ENCODE peak calls at places on chromosomes 3 and 15, in four cellular contexts. W is EL, J is keratinocyte, K is ovary. N is an unnamed sample.

GRCh38 chr15:87597346-87598052 is 659.0 kb downstream of the NTRK3 start:
- DNase-seq in W (peak), J (no peak), K (no peak), N (peak)

GRCh38 chr3:133295199-133295901 is 104.5 kb upstream of the BFSP2 start:
- DNase-seq in W (peak), J (peak), K (no peak), N (no peak)

GRCh38 chr15:55267401-55268053 is 22.1 kb downstream of the RAB27A start:
- DNase-seq in W (peak), J (no peak), K (no peak), N (peak)

GRCh38 chr3:98961161-98962155 is 60.0 kb upstream of the DCBLD2 start:
- DNase-seq in W (peak), J (no peak), K (no peak), N (no peak)

GRCh38 chr3:113898892-113899291 is 48.9 kb upstream of the ZDHHC23 start:
- DNase-seq in W (peak), J (no peak), K (no peak), N (no peak)

GRCh38 chr3:52077900-52078299 is 21.5 kb upstream of the DUSP7 start:
- DNase-seq in W (no peak), J (no peak), K (no peak), N (no peak)

GRCh38 chr3:163490119-163490518 is 1588.2 kb downstream of the SI start:
- DNase-seq in W (peak), J (no peak), K (no peak), N (peak)

GRCh38 chr3:43584043-43584826 is 37.6 kb downstream of the ANO10 start:
- DNase-seq in W (peak), J (no peak), K (no peak), N (no peak)

GRCh38 chr15:93829115-93829849 is 402.1 kb upstream of the MCTP2 start:
- DNase-seq in W (no peak), J (peak), K (no peak), N (no peak)

GRCh38 chr3:173725507-173725906 is 328.0 kb downstream of the NLGN1 start:
- DNase-seq in W (peak), J (no peak), K (no peak), N (no peak)

GRCh38 chr15:75843618-75844610 is 667 bp downstream of the UBE2Q2 start:
- DNase-seq in W (peak), J (no peak), K (peak), N (peak)

GRCh38 chr3:73950781-73951180 is 326.0 kb upstream of the PDZRN3 start:
- DNase-seq in W (no peak), J (no peak), K (no peak), N (no peak)

GRCh38 chr3:51709675-51710074 is 2.8 kb downstream of the GRM2 start:
- DNase-seq in W (no peak), J (no peak), K (no peak), N (no peak)

GRCh38 chr3:108389361-108389760 is 93.0 kb downstream of the HHLA2 start:
- DNase-seq in W (no peak), J (no peak), K (no peak), N (no peak)

GRCh38 chr15:74375303-74375693 is 7.9 kb upstream of the CYP11A1 start:
- DNase-seq in W (peak), J (no peak), K (peak), N (peak)

GRCh38 chr3:159832024-159832423 is 156.6 kb upstream of the IL12A start:
- DNase-seq in W (no peak), J (no peak), K (no peak), N (no peak)

GRCh38 chr3:184868477-184868876 is 56.5 kb downstream of the VPS8 start:
- DNase-seq in W (no peak), J (no peak), K (no peak), N (no peak)

GRCh38 chr3:16085884-16086608 is 88.4 kb upstream of the GALNT15 start:
- DNase-seq in W (no peak), J (no peak), K (peak), N (peak)

GRCh38 chr3:184169896-184170875 is 4.5 kb upstream of the AP2M1 start:
- DNase-seq in W (no peak), J (no peak), K (no peak), N (no peak)

GRCh38 chr15:63043391-63044076 is 987 bp downstream of the TPM1 start:
- DNase-seq in W (no peak), J (no peak), K (peak), N (no peak)

GRCh38 chr3:170180107-170180951 is 1.2 kb downstream of the PHC3 start:
- DNase-seq in W (peak), J (no peak), K (no peak), N (no peak)

GRCh38 chr3:187944391-187945179 is 199.3 kb upstream of the BCL6 start:
- DNase-seq in W (no peak), J (no peak), K (no peak), N (no peak)

GRCh38 chr15:55526559-55527036 is 18.6 kb upstream of the DNAAF4 start:
- DNase-seq in W (peak), J (peak), K (no peak), N (peak)

GRCh38 chr3:139538733-139539132 is 809 bp downstream of the RBP1 start:
- DNase-seq in W (no peak), J (no peak), K (peak), N (peak)

GRCh38 chr15:71679223-71680078 is 130.9 kb upstream of the NR2E3 start:
- DNase-seq in W (peak), J (no peak), K (no peak), N (no peak)

N was measured in testis.